ENCODE peak calls at places on chromosomes 12 and 14, in six cellular contexts. E is K562, Z is GM12891, O is HepG2, X is GM12878, U is H1. J is an unnamed sample.

GRCh38 chr12:91319071-91319760 is 136.6 kb upstream of the DCN start:
- DNase-seq in O (no peak), Z (no peak), U (no peak), X (no peak), E (no peak), J (no peak)

GRCh38 chr12:34244608-34245007 is 222.3 kb downstream of the ALG10 start:
- DNase-seq in X (no peak), Z (no peak), O (no peak), U (no peak), E (no peak), J (no peak)

GRCh38 chr12:128823216-128823915 is 392 bp downstream of the SLC15A4 start:
- DNase-seq in Z (no peak), E (peak), U (no peak), O (peak), X (no peak), J (no peak)

GRCh38 chr14:84144166-84144565 is 1385.8 kb upstream of the FLRT2 start:
- DNase-seq in O (no peak), U (no peak), X (no peak), Z (no peak), E (no peak), J (no peak)

GRCh38 chr12:674272-674781 is 11.1 kb upstream of the NINJ2 start:
- DNase-seq in U (no peak), X (peak), Z (no peak), O (no peak), E (peak), J (no peak)

GRCh38 chr12:104662203-104662602 is 205.5 kb downstream of the CHST11 start:
- DNase-seq in Z (no peak), E (no peak), U (no peak), X (no peak), O (no peak), J (no peak)

GRCh38 chr14:64388533-64389243 is 535 bp downstream of the MTHFD1 start:
- DNase-seq in O (peak), Z (no peak), X (no peak), U (no peak), E (no peak), J (no peak)

GRCh38 chr12:57619434-57620244 is 8.4 kb downstream of the ARHGEF25 start:
- DNase-seq in E (no peak), O (no peak), X (no peak), Z (no peak), U (no peak), J (no peak)

GRCh38 chr12:124681779-124682391 is 114.5 kb upstream of the NCOR2 start:
- DNase-seq in X (no peak), O (peak), E (no peak), U (no peak), Z (no peak), J (no peak)

GRCh38 chr12:124036117-124037109 is 63.4 kb downstream of the ZNF664 start:
- DNase-seq in O (peak), E (peak), X (peak), U (no peak), Z (peak), J (peak)

GRCh38 chr12:53844989-53845836 is 93.4 kb upstream of the HOXC13 start:
- DNase-seq in U (no peak), X (no peak), E (no peak), O (no peak), Z (no peak), J (no peak)

GRCh38 chr12:123591702-123592481 is 7.5 kb downstream of the TMED2 start:
- DNase-seq in U (no peak), X (no peak), Z (no peak), E (no peak), O (no peak), J (no peak)

GRCh38 chr12:124550123-124551089 is 17.0 kb downstream of the NCOR2 start:
- DNase-seq in U (no peak), Z (no peak), X (no peak), E (no peak), O (no peak), J (no peak)

GRCh38 chr12:13206560-13206897 is 10.0 kb downstream of the EMP1 start:
- DNase-seq in U (no peak), O (no peak), X (no peak), Z (no peak), E (no peak), J (no peak)

GRCh38 chr12:24679135-24679534 is 269.8 kb downstream of the BCAT1 start:
- DNase-seq in U (no peak), X (no peak), O (peak), E (no peak), Z (no peak), J (no peak)

GRCh38 chr12:89461649-89462612 is 62.7 kb downstream of the GALNT4 start:
- DNase-seq in X (no peak), U (no peak), E (peak), Z (no peak), O (peak), J (no peak)

GRCh38 chr14:101525646-101526527 is 35.4 kb upstream of the DIO3 start:
- DNase-seq in O (no peak), Z (no peak), E (no peak), X (no peak), U (no peak), J (no peak)

GRCh38 chr12:52604859-52605258 is 3.6 kb upstream of the KRT72 start:
- DNase-seq in O (no peak), X (no peak), U (no peak), E (peak), Z (no peak), J (no peak)

GRCh38 chr14:61215222-61216010 is 65.7 kb downstream of the TMEM30B start:
- DNase-seq in E (no peak), Z (no peak), U (no peak), O (no peak), X (no peak), J (no peak)

GRCh38 chr14:80313806-80314205 is 102.5 kb upstream of the DIO2 start:
- DNase-seq in X (no peak), E (no peak), Z (no peak), O (no peak), U (no peak), J (no peak)

GRCh38 chr14:100891051-100891450 is 12.5 kb downstream of the RTL1 start:
- DNase-seq in O (no peak), E (no peak), Z (no peak), U (no peak), X (no peak), J (no peak)

GRCh38 chr12:78898416-78898815 is 33.8 kb downstream of the SYT1 start:
- DNase-seq in Z (no peak), E (no peak), O (no peak), U (no peak), X (no peak), J (no peak)

DNA sequence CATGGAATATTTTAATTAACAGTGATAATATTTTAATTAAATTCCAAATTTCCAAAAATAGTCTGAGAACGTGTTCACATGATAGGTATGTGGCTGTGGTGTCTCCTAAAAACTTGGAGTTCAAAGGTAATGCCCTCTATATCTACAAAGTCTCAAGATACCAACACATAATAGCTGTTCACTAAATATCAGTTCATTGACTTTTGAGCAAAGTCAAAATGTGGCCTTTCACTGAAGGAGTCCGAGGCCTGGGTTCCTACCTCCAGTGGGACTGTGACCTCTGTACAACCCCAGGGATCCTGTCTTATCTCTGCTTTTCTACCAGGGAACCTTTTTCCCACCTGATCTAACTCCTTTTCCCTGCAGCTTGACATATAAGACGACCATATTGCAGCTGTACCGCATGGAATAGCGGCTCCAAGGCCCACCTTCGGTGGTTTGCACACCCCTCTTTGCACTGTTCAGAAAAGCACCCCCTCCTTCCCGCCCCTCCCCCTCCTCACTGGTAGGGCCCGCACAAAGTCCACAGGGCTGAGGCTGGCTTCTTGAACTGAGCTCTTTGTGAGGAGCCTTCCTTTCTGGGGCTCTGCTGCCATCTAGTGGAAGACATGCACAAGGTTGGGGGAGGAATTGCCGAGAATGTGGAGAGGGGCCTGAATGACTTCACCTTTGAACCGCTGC is 3.1 kb downstream of the CCND2 start:
- DNase-seq in U (peak), Z (peak), O (peak), X (peak), E (peak), J (peak)
- TF ChIP-seq POLR2A in U (peak), Z (peak), O (no peak), X (peak), E (no peak), J (peak)

GRCh38 chr14:24984846-24985589 is 64.9 kb downstream of the STXBP6 start:
- DNase-seq in Z (no peak), U (no peak), X (no peak), O (no peak), E (peak), J (no peak)

GRCh38 chr14:24986206-24986893 is 63.6 kb downstream of the STXBP6 start:
- DNase-seq in U (no peak), E (no peak), X (no peak), Z (no peak), O (no peak), J (no peak)

GRCh38 chr14:24979725-24980239 is 70.2 kb downstream of the STXBP6 start:
- DNase-seq in Z (no peak), E (no peak), O (no peak), X (no peak), U (no peak), J (no peak)

GRCh38 chr14:24978862-24979724 is 70.9 kb downstream of the STXBP6 start:
- DNase-seq in O (peak), X (peak), E (no peak), Z (no peak), U (no peak), J (no peak)

DNA sequence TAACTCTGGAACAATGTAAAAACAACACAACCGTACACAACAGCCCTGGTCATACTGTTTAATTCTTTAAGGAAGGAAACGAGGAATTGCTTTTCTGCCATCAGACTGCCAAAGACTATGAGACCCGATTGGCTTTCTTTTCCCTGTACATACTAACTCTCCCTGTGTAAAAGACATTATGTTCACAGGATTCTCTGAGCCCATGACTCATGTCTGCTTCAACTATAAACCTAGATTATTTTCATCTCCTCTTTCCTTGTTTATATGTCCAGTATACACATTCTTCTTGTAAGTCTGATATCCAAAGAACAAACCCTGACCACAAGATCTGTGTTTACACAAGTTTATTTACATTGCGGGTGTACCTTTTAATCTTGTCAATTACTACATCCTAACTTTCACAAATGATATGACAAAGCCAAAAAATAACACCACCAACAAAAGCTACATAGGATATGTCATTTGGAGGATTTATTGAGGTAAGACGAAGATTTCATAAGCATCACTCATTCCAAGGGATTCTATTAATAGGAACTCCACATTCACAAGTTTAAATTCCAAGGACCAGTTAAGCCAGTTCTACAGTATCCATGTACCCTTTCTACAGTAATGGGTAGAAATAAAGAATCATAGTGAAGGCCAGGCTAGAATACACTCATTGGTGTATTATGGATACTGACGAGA is 67.3 kb downstream of the STXBP6 start:
- DNase-seq in O (peak), U (no peak), Z (no peak), E (no peak), X (no peak), J (no peak)
- TF ChIP-seq TAF1 in O (no peak), U (no peak), Z (no peak), E (no peak), X (no peak), J (no peak)

DNA sequence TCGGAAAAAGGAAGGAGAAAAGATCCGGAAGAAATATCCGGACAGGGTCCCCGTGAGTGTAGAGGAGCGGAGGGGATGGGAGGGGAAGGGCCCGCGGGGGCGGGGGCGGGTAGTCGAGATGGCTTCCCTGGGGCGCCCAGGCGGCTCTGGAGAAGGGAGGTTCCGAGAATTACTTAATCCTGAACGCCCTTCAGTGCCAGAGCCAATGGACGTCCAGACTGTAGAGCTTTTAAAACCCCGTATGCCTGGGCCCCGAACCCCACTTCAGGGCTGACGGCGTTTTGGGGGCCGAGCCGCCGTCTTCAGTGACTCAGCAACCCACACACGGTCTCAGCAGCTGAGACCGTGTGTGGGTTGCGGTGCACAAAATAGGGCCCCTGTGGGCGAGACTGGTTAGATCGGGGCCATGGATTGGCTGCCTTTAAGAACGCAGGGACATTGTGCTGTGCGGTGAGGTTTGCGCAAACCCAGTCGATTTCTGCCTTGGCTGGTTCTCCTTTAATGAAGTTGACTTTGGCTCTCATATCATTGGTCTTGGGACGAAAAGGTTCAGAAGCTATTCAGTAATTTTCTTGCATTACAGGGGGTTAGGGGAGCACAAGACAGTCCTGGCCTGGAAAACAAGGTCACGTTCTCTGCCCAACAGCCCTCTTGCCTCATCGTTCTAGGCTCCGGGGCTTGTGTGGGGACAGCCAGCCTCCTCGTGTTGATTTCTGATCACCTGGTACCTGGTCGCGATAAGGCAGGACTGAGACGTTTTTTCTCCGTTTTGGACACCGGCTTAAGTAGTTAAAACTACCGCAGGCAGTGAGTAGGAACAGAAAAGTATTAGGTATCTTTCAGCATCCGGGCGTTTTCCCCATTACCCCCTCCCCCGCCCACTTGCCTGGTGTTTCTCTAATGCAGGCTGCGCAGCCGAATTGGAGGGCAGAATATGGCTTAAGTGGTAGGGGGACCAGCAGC is 772 bp downstream of the GABARAPL1 start:
- DNase-seq in O (peak), E (peak), U (no peak), X (no peak), Z (peak), J (peak)
- TF ChIP-seq POLR2A in O (no peak), E (peak), U (peak), X (no peak), Z (peak), J (no peak)

GRCh38 chr14:94923771-94924170 is 153.9 kb upstream of the GSC start:
- DNase-seq in Z (no peak), X (no peak), O (no peak), E (no peak), U (no peak), J (no peak)

GRCh38 chr14:94921870-94922585 is 152.1 kb upstream of the GSC start:
- DNase-seq in O (no peak), E (no peak), X (no peak), U (no peak), Z (no peak), J (no peak)

GRCh38 chr14:94925416-94925815 is 155.5 kb upstream of the GSC start:
- DNase-seq in E (no peak), U (no peak), X (no peak), Z (no peak), O (no peak), J (no peak)

GRCh38 chr14:94924189-94924588 is 154.3 kb upstream of the GSC start:
- DNase-seq in Z (no peak), U (no peak), X (no peak), O (no peak), E (no peak), J (no peak)

GRCh38 chr14:94922595-94923239 is 152.8 kb upstream of the GSC start:
- DNase-seq in X (no peak), U (no peak), Z (no peak), E (no peak), O (no peak), J (no peak)
- TF ChIP-seq TAF1 in X (no peak), U (no peak), Z (no peak), E (no peak), O (no peak), J (no peak)

GRCh38 chr12:27779837-27780611 is at the start of the genes KLHL42 and MANSC4:
- DNase-seq in U (no peak), E (peak), X (no peak), Z (peak), O (peak), J (peak)
- TF ChIP-seq POLR2A in U (no peak), E (peak), X (peak), Z (no peak), O (no peak), J (peak)

GRCh38 chr14:68571928-68572525 is 220.8 kb downstream of the ZFP36L1 start:
- DNase-seq in U (no peak), E (no peak), O (peak), Z (no peak), X (no peak), J (no peak)
- TF ChIP-seq TAF1 in U (no peak), E (no peak), O (no peak), Z (no peak), X (no peak), J (no peak)

GRCh38 chr14:104752735-104753527 is at the start of gene SIVA1:
- DNase-seq in U (peak), O (peak), Z (peak), E (peak), X (peak), J (peak)
- TF ChIP-seq POLR2A in U (peak), O (peak), Z (peak), E (peak), X (peak), J (peak)

DNA sequence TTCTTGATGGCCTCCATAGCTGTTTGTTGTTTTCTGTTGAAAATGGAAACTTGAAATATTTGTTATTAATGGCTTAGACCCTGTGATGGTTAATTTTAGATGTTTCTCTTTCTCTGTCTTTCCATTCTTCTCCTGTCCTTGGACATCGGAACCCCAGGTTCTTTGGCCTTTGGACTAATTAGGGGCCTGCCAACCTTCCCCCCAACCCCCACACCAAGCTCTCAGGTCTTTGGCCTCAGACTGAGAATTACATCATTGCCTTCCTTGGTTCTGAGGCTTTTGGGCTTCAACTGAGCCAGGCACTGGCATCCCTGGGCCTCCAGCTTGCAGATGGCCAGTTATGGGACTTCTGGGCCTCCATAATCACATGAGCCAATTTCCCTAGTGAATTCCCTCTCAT is 71.6 kb downstream of the FGD4 start:
- DNase-seq in O (no peak), U (no peak), Z (no peak), X (no peak), E (no peak), J (no peak)
- TF ChIP-seq TAF1 in O (no peak), U (no peak), Z (no peak), X (no peak), E (no peak), J (no peak)

J was measured in GM12892.